ENCODE peak calls at places on chromosomes 4 and X, in six cellular contexts. V is upper lobe of right lung, Y is breast epithelium, L is astrocyte of the spinal cord, F is PC-3, I is AG10803. R is an unnamed sample.

GRCh38 chr4:1342003-1342402 is 5.0 kb upstream of the UVSSA start:
- DNase-seq in V (no peak), Y (no peak), L (peak), F (no peak), I (no peak), R (no peak)

GRCh38 chr4:139890810-139891209 is 225.2 kb downstream of the MGST2 start:
- DNase-seq in V (no peak), Y (no peak), L (peak), F (peak), I (peak), R (no peak)

GRCh38 chr4:39792128-39792527 is 94.2 kb downstream of the UBE2K start:
- DNase-seq in V (no peak), Y (no peak), L (no peak), F (no peak), I (no peak), R (no peak)

GRCh38 chrX:72348247-72348979 is 42.7 kb upstream of the CITED1 start:
- DNase-seq in V (no peak), Y (no peak), L (no peak), F (no peak), I (no peak), R (no peak)

GRCh38 chr4:6423575-6423974 is 48.8 kb downstream of the PPP2R2C start:
- DNase-seq in V (no peak), Y (no peak), L (no peak), F (no peak), I (no peak), R (no peak)

GRCh38 chrX:131543774-131544173 is at the start of gene OR13H1:
- DNase-seq in V (no peak), Y (no peak), L (no peak), F (no peak), I (no peak), R (no peak)

GRCh38 chr4:190020790-190021717 is 6.0 kb downstream of the FRG2 start:
- DNase-seq in V (peak), Y (peak), L (peak), F (peak), I (peak), R (peak)

GRCh38 chr4:147019061-147019460 is 73.4 kb upstream of the TTC29 start:
- DNase-seq in V (peak), Y (peak), L (peak), F (peak), I (peak), R (peak)

GRCh38 chr4:6574747-6575502 is at the start of gene MAN2B2:
- DNase-seq in V (peak), Y (peak), L (peak), F (peak), I (peak), R (peak)

GRCh38 chr4:77001907-77002306 is 52.4 kb downstream of the SEPTIN11 start:
- DNase-seq in V (no peak), Y (no peak), L (peak), F (peak), I (no peak), R (peak)

GRCh38 chr4:165964591-165964990 is 91.6 kb downstream of the TLL1 start:
- DNase-seq in V (no peak), Y (no peak), L (no peak), F (no peak), I (no peak), R (no peak)

GRCh38 chr4:188680004-188680666 is 540.9 kb downstream of the TRIML1 start:
- DNase-seq in V (no peak), Y (no peak), L (no peak), F (no peak), I (no peak), R (no peak)

GRCh38 chr4:8160233-8160560 is 1.6 kb upstream of the ABLIM2 start:
- DNase-seq in V (no peak), Y (no peak), L (no peak), F (no peak), I (no peak), R (no peak)

GRCh38 chr4:185307136-185307950 is 88.4 kb downstream of the LRP2BP start:
- DNase-seq in V (no peak), Y (no peak), L (no peak), F (peak), I (no peak), R (no peak)

GRCh38 chrX:100731441-100732281 is at the start of gene SYTL4:
- DNase-seq in V (peak), Y (no peak), L (no peak), F (peak), I (no peak), R (peak)

GRCh38 chr4:143025111-143025704 is 159.5 kb upstream of the USP38 start:
- DNase-seq in V (no peak), Y (no peak), L (peak), F (peak), I (peak), R (peak)

GRCh38 chr4:156228706-156229105 is 275.0 kb upstream of the CTSO start:
- DNase-seq in V (no peak), Y (no peak), L (no peak), F (peak), I (no peak), R (no peak)

GRCh38 chr4:184246426-184246825 is 28.8 kb upstream of the ENPP6 start:
- DNase-seq in V (no peak), Y (no peak), L (no peak), F (no peak), I (no peak), R (no peak)

GRCh38 chr4:86939737-86940141 is 4.9 kb downstream of the AFF1 start:
- DNase-seq in V (no peak), Y (no peak), L (no peak), F (no peak), I (no peak), R (no peak)

GRCh38 chr4:114136067-114136466 is 156.6 kb upstream of the ARSJ start:
- DNase-seq in V (no peak), Y (no peak), L (no peak), F (no peak), I (peak), R (no peak)

GRCh38 chr4:48602763-48603162 is 112.7 kb downstream of the ZAR1 start:
- DNase-seq in V (no peak), Y (no peak), L (peak), F (peak), I (peak), R (peak)

GRCh38 chr4:27490747-27491146 is 630.1 kb downstream of the STIM2 start:
- DNase-seq in V (no peak), Y (no peak), L (no peak), F (no peak), I (no peak), R (no peak)

GRCh38 chrX:1481636-1482529 is 29.2 kb upstream of the ASMTL start:
- DNase-seq in V (peak), Y (peak), L (peak), F (peak), I (peak), R (peak)

GRCh38 chrX:85501349-85501748 is 121.9 kb upstream of the POF1B start:
- DNase-seq in V (no peak), Y (no peak), L (no peak), F (no peak), I (no peak), R (no peak)

GRCh38 chr4:101953949-101954348 is 163.4 kb downstream of the BANK1 start:
- DNase-seq in V (no peak), Y (no peak), L (peak), F (peak), I (peak), R (peak)

GRCh38 chr4:70833701-70834100 is 6.0 kb downstream of the GRSF1 start:
- DNase-seq in V (no peak), Y (no peak), L (peak), F (no peak), I (peak), R (no peak)

GRCh38 chr4:8908206-8908893 is 36.7 kb upstream of the HMX1 start:
- DNase-seq in V (peak), Y (no peak), L (no peak), F (no peak), I (no peak), R (no peak)

GRCh38 chrX:102085706-102086105 is 39.8 kb upstream of the TCEAL2 start:
- DNase-seq in V (no peak), Y (no peak), L (no peak), F (no peak), I (peak), R (no peak)

GRCh38 chrX:41031256-41031967 is 53.8 kb upstream of the USP9X start:
- DNase-seq in V (no peak), Y (no peak), L (no peak), F (no peak), I (no peak), R (no peak)

GRCh38 chr4:13612569-13612968 is 15.0 kb downstream of the BOD1L1 start:
- DNase-seq in V (no peak), Y (no peak), L (no peak), F (no peak), I (no peak), R (no peak)
- H3K4me3 ChIP-seq in V (no peak), Y (no peak), L (no peak), F (no peak), I (no peak), R (no peak)

DNA sequence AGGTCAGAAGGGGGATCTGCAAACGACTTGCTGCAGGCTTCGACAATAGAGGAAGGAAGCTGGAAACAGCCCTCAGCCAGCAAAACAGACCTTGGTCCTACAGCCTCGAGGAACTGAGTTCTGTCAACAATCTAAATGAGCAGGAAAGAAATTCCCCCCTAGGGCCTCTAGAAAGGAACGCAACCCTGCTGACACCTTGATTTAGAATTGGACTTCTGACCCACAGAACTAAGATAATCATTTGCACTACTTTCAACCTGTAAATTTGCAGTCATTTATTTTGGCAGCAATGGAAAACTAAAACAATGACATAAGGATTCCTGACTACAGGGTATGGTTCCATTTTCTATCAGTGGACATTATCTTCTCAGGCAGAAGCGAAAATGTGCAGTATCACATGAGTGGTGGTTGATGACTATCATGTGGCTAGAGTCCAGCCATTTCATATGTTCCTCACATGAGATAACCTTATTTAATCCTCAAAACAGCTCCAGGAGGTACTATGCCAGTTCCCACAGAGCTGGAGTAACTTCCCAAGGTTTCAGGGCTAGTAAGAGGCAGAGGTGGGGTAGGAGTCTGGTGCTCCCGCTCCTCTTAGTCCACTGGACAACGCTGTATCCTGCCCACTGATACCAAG is 61.6 kb downstream of the SAT1 start:
- DNase-seq in V (no peak), Y (no peak), L (no peak), F (no peak), I (peak), R (no peak)
- H3K4me3 ChIP-seq in V (no peak), Y (no peak), L (no peak), F (no peak), I (no peak), R (no peak)

GRCh38 chr4:138329506-138330070 is 87.4 kb upstream of the SLC7A11 start:
- DNase-seq in V (no peak), Y (no peak), L (no peak), F (no peak), I (no peak), R (no peak)

GRCh38 chr4:138330531-138330930 is 88.4 kb upstream of the SLC7A11 start:
- DNase-seq in V (no peak), Y (no peak), L (peak), F (no peak), I (no peak), R (peak)

GRCh38 chr4:138338840-138339239 is 96.7 kb upstream of the SLC7A11 start:
- DNase-seq in V (no peak), Y (no peak), L (no peak), F (no peak), I (no peak), R (no peak)

DNA sequence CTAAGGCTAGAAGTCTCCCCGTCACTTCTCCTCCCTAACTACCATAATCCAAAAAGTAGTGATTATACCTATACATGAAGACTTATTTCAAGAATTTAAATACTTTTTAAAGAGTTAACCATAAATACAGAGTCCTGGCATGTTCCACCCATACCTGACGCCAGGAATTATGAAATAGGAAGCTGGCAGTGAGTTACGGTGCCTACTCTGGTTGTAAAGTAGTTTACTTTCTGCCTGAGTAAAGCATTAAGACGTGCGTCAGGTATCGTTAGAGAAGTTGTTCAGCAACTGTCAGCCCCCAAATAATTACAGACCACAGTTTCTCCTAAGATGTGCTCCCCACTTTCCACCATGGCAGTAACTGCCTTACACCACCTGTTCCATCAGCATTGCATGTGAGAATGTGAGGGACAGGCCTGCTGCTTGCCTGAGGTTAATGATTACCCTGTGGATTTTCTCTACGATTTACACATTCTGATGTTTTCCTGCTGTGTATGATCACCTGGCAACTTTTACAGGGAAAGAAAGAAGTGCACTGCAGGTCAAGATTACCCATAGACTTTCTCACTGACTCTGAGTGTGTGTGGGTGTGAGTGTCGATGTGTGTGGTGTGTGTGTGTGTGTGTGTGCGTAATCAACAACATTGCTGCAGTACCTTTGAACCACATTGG is 92.3 kb upstream of the SLC7A11 start:
- DNase-seq in V (no peak), Y (no peak), L (no peak), F (no peak), I (no peak), R (no peak)
- H3K4me3 ChIP-seq in V (no peak), Y (no peak), L (no peak), F (no peak), I (no peak), R (no peak)

GRCh38 chr4:2846172-2846571 is 2.5 kb downstream of the ADD1 start:
- DNase-seq in V (no peak), Y (no peak), L (no peak), F (no peak), I (no peak), R (no peak)

GRCh38 chr4:2848449-2848848 is 4.8 kb downstream of the ADD1 start:
- DNase-seq in V (no peak), Y (no peak), L (no peak), F (peak), I (no peak), R (no peak)

GRCh38 chr4:2843909-2844584 is 403 bp downstream of the ADD1 start:
- DNase-seq in V (peak), Y (peak), L (peak), F (peak), I (peak), R (peak)

GRCh38 chr4:2849267-2850140 is 5.9 kb downstream of the ADD1 start:
- DNase-seq in V (no peak), Y (no peak), L (peak), F (no peak), I (peak), R (peak)

GRCh38 chr4:2847297-2847871 is 3.7 kb downstream of the ADD1 start:
- DNase-seq in V (no peak), Y (no peak), L (no peak), F (no peak), I (no peak), R (no peak)
- H3K4me3 ChIP-seq in V (no peak), Y (no peak), L (no peak), F (no peak), I (no peak), R (no peak)

GRCh38 chrX:107677501-107677901 is 49.2 kb downstream of the PRPS1 start:
- DNase-seq in V (no peak), Y (peak), L (peak), F (peak), I (no peak), R (peak)

GRCh38 chrX:107675823-107676555 is 47.7 kb downstream of the PRPS1 start:
- DNase-seq in V (no peak), Y (no peak), L (peak), F (no peak), I (peak), R (peak)

GRCh38 chrX:107677909-107678308 is 49.6 kb downstream of the PRPS1 start:
- DNase-seq in V (no peak), Y (no peak), L (no peak), F (no peak), I (no peak), R (no peak)

GRCh38 chrX:107675365-107675654 is 47.0 kb downstream of the PRPS1 start:
- DNase-seq in V (no peak), Y (no peak), L (no peak), F (no peak), I (no peak), R (no peak)

GRCh38 chrX:107676559-107677378 is 48.5 kb downstream of the PRPS1 start:
- DNase-seq in V (peak), Y (peak), L (peak), F (peak), I (peak), R (peak)
- H3K4me3 ChIP-seq in V (peak), Y (peak), L (peak), F (peak), I (peak), R (peak)

DNA sequence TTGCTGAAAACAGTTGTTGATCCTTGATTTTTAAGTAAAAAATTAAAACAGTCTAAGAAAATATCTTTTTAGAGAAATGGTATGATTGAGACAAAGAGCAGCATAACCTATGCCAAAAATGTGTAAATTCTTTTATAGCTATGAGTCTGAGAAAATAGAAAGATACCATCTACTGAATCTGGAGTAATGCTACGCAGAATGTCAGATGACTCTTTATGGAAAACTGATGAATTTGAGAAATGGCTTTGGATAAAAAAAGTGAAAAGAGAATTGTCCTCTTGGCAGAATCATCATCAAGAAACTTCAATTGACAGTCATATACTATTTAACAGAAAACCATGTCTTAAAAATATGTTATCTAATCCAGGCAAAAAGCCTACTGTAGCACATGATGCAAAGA is 183.1 kb downstream of the FAT4 start:
- DNase-seq in V (no peak), Y (no peak), L (no peak), F (no peak), I (no peak), R (no peak)
- H3K4me3 ChIP-seq in V (no peak), Y (no peak), L (no peak), F (no peak), I (no peak), R (no peak)

GRCh38 chr4:74096265-74096980 is 2.6 kb downstream of the CXCL2 start:
- DNase-seq in V (no peak), Y (no peak), L (no peak), F (no peak), I (no peak), R (no peak)

GRCh38 chr4:74098628-74098995 is 383 bp downstream of the CXCL2 start:
- DNase-seq in V (peak), Y (no peak), L (no peak), F (no peak), I (no peak), R (no peak)

GRCh38 chr4:74095886-74096264 is 3.1 kb downstream of the CXCL2 start:
- DNase-seq in V (no peak), Y (no peak), L (no peak), F (no peak), I (no peak), R (no peak)

GRCh38 chr4:74097631-74098550 is 1.1 kb downstream of the CXCL2 start:
- DNase-seq in V (no peak), Y (no peak), L (no peak), F (peak), I (no peak), R (no peak)

GRCh38 chr4:74097161-74097560 is 1.8 kb downstream of the CXCL2 start:
- DNase-seq in V (no peak), Y (no peak), L (no peak), F (no peak), I (no peak), R (no peak)
- H3K4me3 ChIP-seq in V (peak), Y (no peak), L (no peak), F (peak), I (no peak), R (no peak)